ENCODE peak calls at places on chromosomes 16 and 17, in seven cellular contexts. G is CD8-positive, alpha-beta T cell; C is A673; K is uterus; M is neuronal stem cell; R is thoracic aorta; F is aorta. H is an unnamed sample. For H3K9me3, the result is how much of the 10 kb centered on the place peaks cover.

GRCh38 chr16:11909653-11910551 is 5.9 kb downstream of the GSPT1 start:
- DNase-seq in G (no peak), C (no peak), K (peak), M (no peak), R (no peak), F (no peak), H (no peak)

GRCh38 chr16:87328846-87329245 is 11.7 kb upstream of the C16orf95 start:
- DNase-seq in G (no peak), C (no peak), K (peak), M (no peak), R (no peak), F (peak), H (no peak)

GRCh38 chr17:10513284-10514067 is 4.9 kb downstream of the MYH1 start:
- DNase-seq in G (no peak), C (no peak), K (no peak), M (no peak), R (no peak), F (no peak), H (no peak)

GRCh38 chr16:11914759-11915643 is 755 bp downstream of the GSPT1 start:
- DNase-seq in G (peak), C (peak), K (no peak), M (no peak), R (no peak), F (peak), H (peak)

GRCh38 chr17:45693792-45694191 is 90.3 kb upstream of the CRHR1 start:
- DNase-seq in G (no peak), C (no peak), K (no peak), M (no peak), R (no peak), F (no peak), H (no peak)

GRCh38 chr17:1252203-1252608 is 18.0 kb upstream of the BHLHA9 start:
- DNase-seq in G (no peak), C (peak), K (no peak), M (no peak), R (no peak), F (no peak), H (no peak)

GRCh38 chr16:72850863-72851262 is 197.1 kb downstream of the ZFHX3 start:
- DNase-seq in G (no peak), C (no peak), K (peak), M (no peak), R (peak), F (peak), H (no peak)

GRCh38 chr17:7835818-7836595 is 2.0 kb downstream of the KDM6B start:
- DNase-seq in G (no peak), C (peak), K (no peak), M (no peak), R (no peak), F (peak), H (no peak)

GRCh38 chr16:85334718-85335583 is 222.7 kb upstream of the CIBAR2 start:
- DNase-seq in G (no peak), C (peak), K (no peak), M (peak), R (no peak), F (no peak), H (no peak)

GRCh38 chr17:35374766-35375344 is 1.4 kb upstream of the SLFN11 start:
- DNase-seq in G (no peak), C (no peak), K (no peak), M (no peak), R (no peak), F (no peak), H (no peak)

GRCh38 chr17:45160505-45161287 is 979 bp upstream of the HEXIM2 start:
- DNase-seq in G (peak), C (peak), K (peak), M (peak), R (no peak), F (peak), H (peak)

GRCh38 chr17:69578385-69578936 is 164.0 kb downstream of the MAP2K6 start:
- DNase-seq in G (no peak), C (no peak), K (no peak), M (no peak), R (no peak), F (no peak), H (no peak)

GRCh38 chr17:46060461-46060860 is 61.4 kb downstream of the STH start:
- DNase-seq in G (no peak), C (no peak), K (no peak), M (no peak), R (no peak), F (no peak), H (no peak)

GRCh38 chr16:62225675-62226074 is 189.4 kb upstream of the CDH8 start:
- DNase-seq in G (no peak), C (peak), K (no peak), M (peak), R (no peak), F (peak), H (no peak)

GRCh38 chr17:33725675-33726271 is 432.7 kb upstream of the ASIC2 start:
- DNase-seq in G (no peak), C (peak), K (no peak), M (peak), R (no peak), F (no peak), H (no peak)

GRCh38 chr17:42221886-42222745 is 27.8 kb upstream of the GHDC start:
- DNase-seq in G (peak), C (peak), K (no peak), M (peak), R (no peak), F (no peak), H (peak)

GRCh38 chr16:4935231-4935855 is 1.6 kb downstream of the PPL start:
- DNase-seq in G (no peak), C (no peak), K (peak), M (no peak), R (peak), F (peak), H (no peak)

GRCh38 chr17:73414171-73414955 is 102.6 kb upstream of the CDC42EP4 start:
- DNase-seq in G (no peak), C (no peak), K (no peak), M (no peak), R (no peak), F (peak), H (no peak)

GRCh38 chr17:15947976-15948752 is 3.2 kb downstream of the ADORA2B start:
- DNase-seq in G (no peak), C (no peak), K (no peak), M (no peak), R (no peak), F (peak), H (no peak)

GRCh38 chr16:66662445-66663194 is 33.9 kb downstream of the CMTM4 start:
- DNase-seq in G (no peak), C (no peak), K (no peak), M (no peak), R (no peak), F (no peak), H (no peak)

GRCh38 chr17:64531955-64532371 is 25.2 kb downstream of the CEP95 start:
- DNase-seq in G (no peak), C (no peak), K (no peak), M (no peak), R (no peak), F (no peak), H (no peak)

GRCh38 chr16:54080524-54081008 is 206.0 kb downstream of the IRX3 start:
- DNase-seq in G (no peak), C (no peak), K (no peak), M (no peak), R (no peak), F (no peak), H (no peak)

GRCh38 chr16:57732011-57732410 is 3.6 kb upstream of the KATNB1 start:
- DNase-seq in G (no peak), C (no peak), K (no peak), M (no peak), R (no peak), F (peak), H (no peak)

GRCh38 chr17:67652433-67652832 is 65.3 kb upstream of the NOL11 start:
- DNase-seq in G (no peak), C (no peak), K (no peak), M (no peak), R (no peak), F (no peak), H (no peak)

GRCh38 chr16:52747196-52747595 is 200.3 kb upstream of the TOX3 start:
- DNase-seq in G (no peak), C (no peak), K (no peak), M (no peak), R (no peak), F (no peak), H (no peak)

GRCh38 chr17:45676695-45677094 is 107.4 kb upstream of the CRHR1 start:
- DNase-seq in G (no peak), C (no peak), K (no peak), M (no peak), R (no peak), F (no peak), H (no peak)

GRCh38 chr16:86384263-86384649 is 126.1 kb upstream of the FOXF1 start:
- DNase-seq in G (no peak), C (no peak), K (no peak), M (no peak), R (no peak), F (no peak), H (no peak)

GRCh38 chr16:79532785-79533184 is 67.8 kb downstream of the MAF start:
- DNase-seq in G (no peak), C (no peak), K (no peak), M (no peak), R (no peak), F (no peak), H (no peak)

GRCh38 chr17:43477832-43478634 is 5.7 kb upstream of the DHX8 start:
- DNase-seq in G (no peak), C (no peak), K (no peak), M (no peak), R (no peak), F (no peak), H (no peak)

DNA sequence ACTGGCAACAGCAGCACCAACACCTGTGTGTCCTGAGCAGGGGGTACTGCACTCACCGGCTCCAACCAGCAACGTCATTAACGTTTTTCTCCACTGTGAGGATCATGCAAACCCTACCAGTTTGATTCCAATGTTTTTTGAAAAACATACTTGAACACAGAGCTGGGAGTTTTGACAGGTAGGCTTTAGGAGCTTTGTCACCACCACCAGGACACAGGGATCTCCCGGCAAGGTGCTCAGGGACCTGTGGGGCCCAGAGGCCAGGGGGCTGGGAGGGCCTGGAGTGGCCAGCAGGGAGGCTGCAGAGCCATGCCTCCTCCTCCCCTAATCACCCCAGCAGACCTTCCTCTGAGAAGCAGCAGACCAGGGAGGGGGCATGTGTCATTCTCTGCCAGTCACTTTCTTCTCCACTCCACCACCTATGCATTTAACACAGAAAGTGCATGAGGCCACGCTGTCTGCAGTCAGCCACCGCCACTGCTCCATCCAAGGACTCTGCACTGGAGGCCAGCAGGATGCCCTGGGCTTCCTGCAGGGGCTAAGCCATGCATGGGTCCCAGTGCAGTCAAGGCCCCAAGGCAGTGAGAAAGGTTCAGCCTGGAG is 768.2 kb downstream of the KCNJ18 start:
- DNase-seq in G (no peak), C (no peak), K (no peak), M (no peak), R (no peak), F (no peak), H (no peak)
- H3K9me3 ChIP-seq in G (under half), C (under half), K (under half), M (under half), R (under half), F (under half), H (under half)

DNA sequence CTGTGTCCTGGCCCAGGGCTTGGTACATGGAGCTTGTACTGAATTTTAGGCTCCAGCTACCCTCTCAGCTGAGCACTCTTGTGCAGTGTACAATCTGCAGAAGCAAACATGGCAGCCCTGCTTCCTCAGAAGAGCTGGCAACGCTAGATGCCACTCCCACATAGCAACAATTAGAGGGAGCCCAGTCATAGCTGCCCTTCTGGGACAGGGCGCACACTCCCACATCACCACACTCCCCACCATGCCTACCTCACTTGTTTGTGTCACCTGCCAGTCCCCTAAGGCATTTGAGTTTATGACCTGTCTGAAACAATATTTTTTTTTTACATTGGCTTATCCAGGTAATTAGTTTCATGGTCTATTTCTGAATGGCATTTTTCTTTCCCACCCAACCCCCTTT is 72.3 kb downstream of the C17orf67 start:
- DNase-seq in G (no peak), C (no peak), K (no peak), M (no peak), R (no peak), F (no peak), H (no peak)
- H3K9me3 ChIP-seq in G (under half), C (under half), K (under half), M (under half), R (under half), F (under half), H (under half)

DNA sequence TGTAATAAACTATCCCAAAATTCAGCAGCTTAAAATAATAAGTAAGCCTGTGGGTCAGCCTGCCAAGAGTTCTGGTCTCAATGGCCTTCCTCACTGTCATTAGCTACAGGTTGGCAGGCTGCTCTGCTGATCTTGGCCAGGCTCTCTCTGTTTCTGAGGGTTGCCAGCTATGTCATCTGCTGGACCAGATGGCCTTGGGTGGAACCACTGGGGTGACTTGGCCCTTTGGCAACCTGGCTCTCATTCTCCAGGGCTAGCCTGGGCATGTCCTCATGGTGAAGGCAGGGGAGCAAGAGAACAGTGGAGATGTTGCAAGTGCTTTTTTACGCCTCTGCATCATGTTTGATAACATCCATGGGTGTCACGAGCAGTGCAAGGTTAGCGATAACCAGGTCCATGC is 13.9 kb downstream of the ITGAM start:
- DNase-seq in G (no peak), C (no peak), K (no peak), M (no peak), R (no peak), F (peak), H (no peak)
- H3K9me3 ChIP-seq in G (under half), C (under half), K (under half), M (under half), R (under half), F (under half), H (under half)

GRCh38 chr17:5184284-5184683 is 7.4 kb downstream of the ZNF594 start:
- DNase-seq in G (peak), C (no peak), K (no peak), M (no peak), R (no peak), F (no peak), H (peak)

GRCh38 chr17:5179003-5179402 is 12.7 kb downstream of the ZNF594 start:
- DNase-seq in G (no peak), C (no peak), K (no peak), M (no peak), R (no peak), F (no peak), H (no peak)

GRCh38 chr17:5183410-5183793 is 8.3 kb downstream of the ZNF594 start:
- DNase-seq in G (no peak), C (no peak), K (no peak), M (no peak), R (no peak), F (no peak), H (no peak)

GRCh38 chr17:5182597-5183409 is 8.9 kb downstream of the ZNF594 start:
- DNase-seq in G (no peak), C (no peak), K (no peak), M (no peak), R (no peak), F (no peak), H (no peak)

DNA sequence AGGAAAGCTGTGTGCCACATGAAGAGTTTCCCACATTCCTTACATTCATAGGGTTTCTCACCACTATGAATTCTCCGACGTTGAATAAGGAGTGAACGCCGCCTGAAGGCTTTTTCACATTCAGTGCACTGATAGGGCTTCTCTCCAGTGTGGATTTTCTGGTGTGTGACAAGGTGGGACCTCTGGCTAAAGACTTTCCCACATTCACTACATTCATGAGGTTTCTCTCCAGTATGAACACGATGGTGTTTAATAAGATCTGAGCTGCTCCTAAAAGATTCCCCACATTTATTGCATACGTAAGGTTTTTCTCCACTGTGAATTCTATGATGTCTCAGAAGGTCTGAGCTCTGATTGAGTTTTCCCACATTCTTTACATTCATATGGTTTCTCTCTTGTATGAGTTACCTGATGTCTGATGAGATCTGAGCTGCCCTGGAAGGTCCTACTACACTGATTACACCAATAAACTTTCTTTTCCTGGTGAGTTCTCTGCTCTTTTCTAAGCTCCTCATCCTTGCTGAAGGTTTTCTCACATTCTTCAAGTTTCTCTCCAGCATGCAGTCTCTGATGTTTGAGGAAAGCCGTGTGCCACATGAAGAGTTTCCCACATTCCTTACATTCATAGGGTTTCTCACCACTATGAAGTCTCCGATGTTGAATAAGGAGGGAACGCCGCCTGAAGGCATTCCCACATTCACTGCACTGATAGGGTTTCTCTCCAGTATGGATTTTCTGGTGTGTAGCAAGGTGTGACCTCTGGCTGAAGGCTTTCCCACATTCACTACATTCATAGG is 10.0 kb downstream of the ZNF594 start:
- DNase-seq in G (no peak), C (no peak), K (no peak), M (no peak), R (no peak), F (no peak), H (no peak)
- H3K9me3 ChIP-seq in G (under half), C (half or more), K (under half), M (half or more), R (half or more), F (under half), H (half or more)